ENCODE peak calls at places on chromosomes 2 and 18, in eight cellular contexts. A is iPS-NIHi11; Q is GM23248; D is AG08396; E is T1000; N is heart right ventricle; Z is HT1080; P is stimulated activated CD8-positive, alpha-beta memory T cell treated with anti-CD3 and anti-CD28 coated beads, Interleukin-12 subunit alpha, Interleukin-12 subunit beta, amount 100 ng/mL, for 4 hours. F is an unnamed sample.

GRCh38 chr2:37344453-37345361 is at the start of gene QPCT:
- DNase-seq in A (peak; percentile 61), Q (peak; percentile 80), D (peak; percentile 77), E (peak; percentile 25), N (peak; percentile 48), Z (no peak), P (peak; percentile 65), F (peak; percentile 91)

GRCh38 chr2:69741281-69742169 is at the start of gene ANXA4:
- DNase-seq in A (peak; percentile 76), Q (peak; percentile 91), D (peak; percentile 84), E (peak; percentile 26), N (peak; percentile 83), Z (peak; percentile 81), P (peak; percentile 37), F (peak; percentile 91)

GRCh38 chr2:30266051-30266621 is 34.8 kb downstream of the LBH start:
- DNase-seq in A (no peak), Q (peak; percentile 50), D (no peak), E (no peak), N (no peak), Z (no peak), P (peak; percentile 38), F (peak; percentile 90)

GRCh38 chr2:212692466-212692865 is 153.9 kb upstream of the ERBB4 start:
- DNase-seq in A (no peak), Q (no peak), D (no peak), E (no peak), N (no peak), Z (no peak), P (no peak), F (no peak)

GRCh38 chr2:108869542-108869941 is 83.0 kb downstream of the CCDC138 start:
- DNase-seq in A (no peak), Q (no peak), D (no peak), E (no peak), N (no peak), Z (no peak), P (no peak), F (no peak)

GRCh38 chr18:21629089-21629832 is 17.1 kb downstream of the SNRPD1 start:
- DNase-seq in A (no peak), Q (no peak), D (no peak), E (no peak), N (no peak), Z (no peak), P (no peak), F (no peak)

GRCh38 chr18:711330-711692 is 1.1 kb downstream of the ENOSF1 start:
- DNase-seq in A (no peak), Q (no peak), D (no peak), E (no peak), N (no peak), Z (no peak), P (no peak), F (no peak)

GRCh38 chr2:74498500-74499268 is 719 bp downstream of the LBX2 start:
- DNase-seq in A (peak; percentile 41), Q (peak; percentile 63), D (peak; percentile 54), E (no peak), N (no peak), Z (peak; percentile 24), P (no peak), F (peak; percentile 74)